ENCODE peak calls at places on chromosomes 7 and 10, in seven cellular contexts. J is A549, L is IMR-90, Y is SK-N-SH, O is H1, D is K562, Q is GM12878. B is an unnamed sample.

GRCh38 chr10:99403674-99404073 is 26.8 kb downstream of the GOT1 start:
- DNase-seq in J (no peak), L (peak), Y (no peak), O (no peak), D (no peak), Q (no peak), B (no peak)

GRCh38 chr7:457814-458510 is 61.7 kb downstream of the PDGFA start:
- DNase-seq in J (no peak), L (no peak), Y (no peak), O (no peak), D (no peak), Q (no peak), B (no peak)

GRCh38 chr10:28983799-28984198 is 305.1 kb upstream of the LYZL1 start:
- DNase-seq in J (no peak), L (no peak), Y (no peak), O (no peak), D (no peak), Q (no peak), B (no peak)

GRCh38 chr10:129730272-129730992 is 233.6 kb downstream of the EBF3 start:
- DNase-seq in J (no peak), L (no peak), Y (no peak), O (peak), D (no peak), Q (no peak), B (no peak)

GRCh38 chr7:137628211-137628610 is 218.6 kb downstream of the DGKI start:
- DNase-seq in J (no peak), L (peak), Y (peak), O (no peak), D (no peak), Q (no peak), B (no peak)

GRCh38 chr10:7544203-7544602 is 122.6 kb downstream of the ITIH5 start:
- DNase-seq in J (no peak), L (no peak), Y (no peak), O (no peak), D (no peak), Q (no peak), B (no peak)

GRCh38 chr7:137990251-137990901 is 11.5 kb downstream of the CREB3L2 start:
- DNase-seq in J (no peak), L (peak), Y (no peak), O (no peak), D (no peak), Q (no peak), B (no peak)

GRCh38 chr7:31971049-31971665 is 99.0 kb downstream of the PDE1C start:
- DNase-seq in J (no peak), L (peak), Y (no peak), O (no peak), D (no peak), Q (no peak), B (no peak)

GRCh38 chr7:47441796-47442744 is 139.8 kb downstream of the TNS3 start:
- DNase-seq in J (no peak), L (no peak), Y (no peak), O (no peak), D (no peak), Q (no peak), B (no peak)

GRCh38 chr10:86262671-86263165 is 103.9 kb downstream of the GRID1 start:
- DNase-seq in J (no peak), L (no peak), Y (no peak), O (peak), D (peak), Q (no peak), B (no peak)

GRCh38 chr10:118662228-118663035 is 67.0 kb upstream of the PRLHR start:
- DNase-seq in J (no peak), L (no peak), Y (no peak), O (no peak), D (no peak), Q (no peak), B (no peak)

GRCh38 chr10:77252380-77252779 is 385.2 kb downstream of the KCNMA1 start:
- DNase-seq in J (no peak), L (no peak), Y (no peak), O (no peak), D (no peak), Q (no peak), B (no peak)

DNA sequence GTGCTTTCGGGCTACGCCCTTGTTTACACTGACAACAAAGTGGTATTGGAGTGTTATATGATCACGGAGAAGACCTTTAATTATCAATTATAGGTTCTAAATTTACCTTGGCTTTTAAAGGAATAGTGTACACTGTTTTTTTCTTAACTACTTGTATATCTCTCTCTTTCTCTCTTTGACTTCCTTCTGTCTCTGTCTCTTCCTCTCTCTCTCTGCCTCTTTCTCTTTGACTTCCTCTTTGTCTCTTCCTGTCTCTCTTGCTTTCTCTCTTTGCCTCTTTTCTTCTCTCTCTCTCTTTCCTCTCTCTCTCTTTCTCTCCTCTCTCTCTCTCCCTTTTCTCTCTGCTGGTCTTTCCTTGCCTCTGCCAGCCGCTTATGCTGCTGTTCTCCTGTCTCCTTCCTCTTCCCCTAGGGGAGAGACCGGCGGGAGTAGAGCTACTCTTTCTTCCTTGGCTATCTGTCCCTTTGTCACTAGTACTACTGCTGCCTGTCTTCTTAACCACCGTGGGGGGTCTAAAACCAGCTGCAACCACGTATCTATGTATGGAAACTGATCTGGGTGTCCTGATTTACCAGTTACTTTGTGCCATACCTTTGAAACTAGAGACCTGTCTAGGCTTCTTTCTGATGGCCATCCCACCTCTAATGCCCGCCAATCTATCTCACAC is 36.9 kb upstream of the GSDME start:
- DNase-seq in J (no peak), L (no peak), Y (no peak), O (no peak), D (no peak), Q (no peak), B (no peak)
- H3K4me3 ChIP-seq in J (no peak), L (no peak), Y (no peak), O (no peak), D (peak), Q (no peak), B (no peak)

GRCh38 chr7:131769241-131769640 is 212.8 kb upstream of the PODXL start:
- DNase-seq in J (peak), L (no peak), Y (no peak), O (no peak), D (no peak), Q (no peak), B (peak)
- TF ChIP-seq RAD21 in J (no peak), L (no peak), Y (no peak), O (no peak), D (no peak), Q (no peak), B (no peak)

GRCh38 chr7:131897016-131897789 is 340.8 kb upstream of the PODXL start:
- DNase-seq in J (peak), L (peak), Y (peak), O (no peak), D (no peak), Q (no peak), B (peak)

GRCh38 chr7:131896189-131896855 is 339.9 kb upstream of the PODXL start:
- DNase-seq in J (no peak), L (no peak), Y (no peak), O (peak), D (no peak), Q (no peak), B (no peak)

GRCh38 chr7:131897790-131898165 is 341.4 kb upstream of the PODXL start:
- DNase-seq in J (no peak), L (no peak), Y (no peak), O (no peak), D (no peak), Q (no peak), B (no peak)

GRCh38 chr7:131893627-131894345 is 337.4 kb upstream of the PODXL start:
- DNase-seq in J (no peak), L (no peak), Y (no peak), O (no peak), D (no peak), Q (no peak), B (no peak)

GRCh38 chr7:131895541-131896173 is 339.2 kb upstream of the PODXL start:
- DNase-seq in J (peak), L (peak), Y (no peak), O (no peak), D (no peak), Q (no peak), B (peak)
- H3K4me3 ChIP-seq in J (no peak), L (no peak), Y (no peak), O (peak), D (no peak), Q (no peak), B (no peak)

GRCh38 chr10:64396105-64396504 is 874.9 kb downstream of the REEP3 start:
- DNase-seq in J (no peak), L (peak), Y (no peak), O (no peak), D (no peak), Q (no peak), B (no peak)
- TF ChIP-seq RAD21 in J (no peak), L (no peak), Y (no peak), O (no peak), D (no peak), Q (no peak), B (no peak)

GRCh38 chr7:91796122-91796521 is 84.4 kb downstream of the MTERF1 start:
- DNase-seq in J (no peak), L (no peak), Y (no peak), O (no peak), D (no peak), Q (no peak), B (no peak)

GRCh38 chr7:91798425-91798824 is 82.1 kb downstream of the MTERF1 start:
- DNase-seq in J (no peak), L (no peak), Y (no peak), O (no peak), D (no peak), Q (peak), B (no peak)

GRCh38 chr7:91801331-91801983 is 79.0 kb downstream of the MTERF1 start:
- DNase-seq in J (no peak), L (no peak), Y (no peak), O (no peak), D (no peak), Q (no peak), B (no peak)

DNA sequence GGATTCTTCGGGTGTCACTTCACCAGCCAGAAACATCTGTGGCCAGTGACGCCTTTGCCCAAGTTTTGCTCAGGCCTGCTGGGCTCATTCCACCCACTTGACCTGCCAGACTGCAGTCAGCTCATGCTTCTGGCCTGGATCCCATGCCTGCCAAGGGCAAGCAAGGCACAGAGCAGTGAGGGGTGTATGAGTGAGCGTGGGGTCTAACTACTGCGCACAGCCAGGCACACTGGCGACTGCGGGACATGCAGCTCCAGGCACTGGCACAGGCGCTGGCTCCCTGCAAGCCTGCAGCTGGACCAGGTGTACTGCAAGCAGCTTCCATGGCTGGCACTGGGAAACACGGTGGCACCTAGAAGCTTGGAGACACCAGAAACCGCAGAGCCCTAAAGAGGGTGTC is 80.1 kb downstream of the MTERF1 start:
- DNase-seq in J (no peak), L (no peak), Y (no peak), O (no peak), D (no peak), Q (no peak), B (no peak)
- H3K4me3 ChIP-seq in J (no peak), L (no peak), Y (no peak), O (no peak), D (no peak), Q (no peak), B (no peak)

DNA sequence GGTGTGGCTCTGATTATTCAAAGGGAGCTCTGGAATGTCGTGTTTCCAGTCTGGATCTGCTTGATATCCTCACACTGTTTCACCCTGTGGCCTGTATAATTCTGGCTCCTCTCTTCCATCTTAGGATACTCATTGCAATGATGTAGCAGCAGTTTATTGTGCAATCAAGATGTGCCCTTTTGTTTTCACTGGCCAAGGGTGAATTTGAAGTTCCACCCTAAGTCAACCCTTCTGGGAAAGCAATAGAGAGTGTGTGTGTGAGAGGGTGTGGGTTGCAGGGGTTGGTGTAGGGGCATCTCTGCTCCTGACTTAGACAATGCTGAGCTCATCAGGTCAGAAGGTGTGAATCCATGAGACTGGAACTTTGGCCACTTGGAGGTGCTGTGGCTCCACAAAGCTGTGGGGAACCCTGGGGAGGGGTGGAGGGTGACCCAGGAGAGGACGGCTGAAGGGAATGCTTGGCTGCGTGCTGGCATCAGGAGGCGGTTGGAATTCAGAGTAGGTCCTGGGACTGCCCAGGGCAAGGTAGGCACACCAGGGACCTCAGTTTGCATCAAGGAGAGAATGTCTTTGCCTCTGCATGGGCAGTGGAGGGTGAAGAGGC is 118.0 kb upstream of the PRSS58 start:
- DNase-seq in J (no peak), L (peak), Y (no peak), O (peak), D (no peak), Q (no peak), B (peak)
- TF ChIP-seq RAD21 in J (no peak), L (peak), Y (peak), O (peak), D (no peak), Q (no peak), B (peak)

GRCh38 chr7:55567495-55568070 is 4.7 kb downstream of the VOPP1 start:
- DNase-seq in J (no peak), L (no peak), Y (no peak), O (no peak), D (no peak), Q (no peak), B (no peak)
- H3K4me3 ChIP-seq in J (no peak), L (no peak), Y (no peak), O (no peak), D (no peak), Q (peak), B (no peak)

GRCh38 chr10:133608855-133609254 is 17.7 kb downstream of the FRG2B start:
- DNase-seq in J (peak), L (no peak), Y (peak), O (no peak), D (no peak), Q (no peak), B (no peak)
- TF ChIP-seq RAD21 in J (peak), L (no peak), Y (peak), O (no peak), D (no peak), Q (peak), B (peak)

GRCh38 chr7:129855935-129856717 is 96.6 kb downstream of the UBE2H start:
- DNase-seq in J (no peak), L (no peak), Y (no peak), O (no peak), D (no peak), Q (no peak), B (no peak)

GRCh38 chr7:129858490-129858889 is 94.3 kb downstream of the UBE2H start:
- DNase-seq in J (no peak), L (no peak), Y (no peak), O (no peak), D (no peak), Q (no peak), B (no peak)

GRCh38 chr7:129859188-129859587 is 93.6 kb downstream of the UBE2H start:
- DNase-seq in J (no peak), L (peak), Y (no peak), O (no peak), D (no peak), Q (peak), B (no peak)

GRCh38 chr7:129855234-129855673 is 97.5 kb downstream of the UBE2H start:
- DNase-seq in J (no peak), L (peak), Y (no peak), O (no peak), D (no peak), Q (no peak), B (no peak)

GRCh38 chr7:129857313-129857712 is 95.4 kb downstream of the UBE2H start:
- DNase-seq in J (no peak), L (no peak), Y (no peak), O (no peak), D (no peak), Q (no peak), B (no peak)
- H3K4me3 ChIP-seq in J (no peak), L (no peak), Y (no peak), O (no peak), D (no peak), Q (no peak), B (no peak)

DNA sequence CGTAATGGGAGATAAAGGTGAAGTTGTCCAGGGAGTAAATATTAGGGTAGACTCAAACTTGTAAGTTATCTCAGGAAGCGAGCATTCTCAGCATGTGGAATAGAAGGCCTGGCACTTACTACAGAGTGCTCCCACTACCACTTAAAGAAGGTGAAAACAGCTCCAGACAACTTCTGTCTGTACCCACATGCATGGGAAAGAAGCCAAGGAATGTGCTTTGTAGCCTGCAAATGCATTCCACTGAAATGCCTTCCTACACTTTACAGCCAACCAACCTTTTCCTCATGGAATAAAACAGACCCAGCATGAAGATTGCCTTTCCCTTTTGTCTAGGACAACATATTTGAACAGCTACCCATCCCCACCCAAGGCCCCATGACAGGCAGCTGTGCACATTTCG is 45.3 kb upstream of the NPSR1 start:
- DNase-seq in J (no peak), L (no peak), Y (no peak), O (no peak), D (no peak), Q (no peak), B (no peak)
- TF ChIP-seq RAD21 in J (no peak), L (no peak), Y (no peak), O (no peak), D (no peak), Q (no peak), B (no peak)